ENCODE peak calls at places on chromosomes 4 and X, in seven cellular contexts. One of them, this sample, is unnamed.

GRCh38 chrX:57134702-57135101 is 2.5 kb downstream of the SPIN2A start:
- ATAC-seq in sciatic nerve: no peak
- ATAC-seq in naive thymus-derived CD4-positive, alpha-beta T cell: no peak
- ATAC-seq in activated naive CD4-positive, alpha-beta T cell treated with anti-CD3 and anti-CD28 coated beads, Interleukin-2, amount 50 U/mL, for 72 hours: no peak
- ATAC-seq in heart right ventricle: no peak
- ATAC-seq in mucosa of descending colon: peak
- ATAC-seq in upper lobe of left lung: no peak
- ATAC-seq in this sample: no peak

GRCh38 chr4:37666625-37667071 is 19.5 kb downstream of the RELL1 start:
- ATAC-seq in heart right ventricle: peak
- ATAC-seq in upper lobe of left lung: peak
- ATAC-seq in naive thymus-derived CD4-positive, alpha-beta T cell: peak
- ATAC-seq in activated naive CD4-positive, alpha-beta T cell treated with anti-CD3 and anti-CD28 coated beads, Interleukin-2, amount 50 U/mL, for 72 hours: peak
- ATAC-seq in mucosa of descending colon: peak
- ATAC-seq in sciatic nerve: peak
- ATAC-seq in this sample: no peak

GRCh38 chrX:137565318-137565904 is 516 bp upstream of the ZIC3 start:
- ATAC-seq in activated naive CD4-positive, alpha-beta T cell treated with anti-CD3 and anti-CD28 coated beads, Interleukin-2, amount 50 U/mL, for 72 hours: no peak
- ATAC-seq in naive thymus-derived CD4-positive, alpha-beta T cell: no peak
- ATAC-seq in upper lobe of left lung: no peak
- ATAC-seq in sciatic nerve: no peak
- ATAC-seq in mucosa of descending colon: no peak
- ATAC-seq in heart right ventricle: peak
- ATAC-seq in this sample: no peak

GRCh38 chrX:39819921-39820849 is 277.6 kb downstream of the BCOR start:
- ATAC-seq in activated naive CD4-positive, alpha-beta T cell treated with anti-CD3 and anti-CD28 coated beads, Interleukin-2, amount 50 U/mL, for 72 hours: no peak
- ATAC-seq in upper lobe of left lung: no peak
- ATAC-seq in heart right ventricle: peak
- ATAC-seq in mucosa of descending colon: no peak
- ATAC-seq in sciatic nerve: peak
- ATAC-seq in naive thymus-derived CD4-positive, alpha-beta T cell: no peak
- ATAC-seq in this sample: no peak

GRCh38 chrX:71606536-71607216 is 11.6 kb downstream of the CXCR3 start:
- ATAC-seq in upper lobe of left lung: no peak
- ATAC-seq in sciatic nerve: no peak
- ATAC-seq in mucosa of descending colon: peak
- ATAC-seq in heart right ventricle: no peak
- ATAC-seq in naive thymus-derived CD4-positive, alpha-beta T cell: peak
- ATAC-seq in activated naive CD4-positive, alpha-beta T cell treated with anti-CD3 and anti-CD28 coated beads, Interleukin-2, amount 50 U/mL, for 72 hours: peak
- ATAC-seq in this sample: no peak

GRCh38 chr4:37160653-37161052 is 83.9 kb upstream of the NWD2 start:
- ATAC-seq in naive thymus-derived CD4-positive, alpha-beta T cell: no peak
- ATAC-seq in mucosa of descending colon: no peak
- ATAC-seq in sciatic nerve: no peak
- ATAC-seq in heart right ventricle: no peak
- ATAC-seq in activated naive CD4-positive, alpha-beta T cell treated with anti-CD3 and anti-CD28 coated beads, Interleukin-2, amount 50 U/mL, for 72 hours: no peak
- ATAC-seq in upper lobe of left lung: no peak
- ATAC-seq in this sample: no peak

GRCh38 chr4:69753666-69754065 is 6.8 kb downstream of the SULT1B1 start:
- ATAC-seq in heart right ventricle: no peak
- ATAC-seq in activated naive CD4-positive, alpha-beta T cell treated with anti-CD3 and anti-CD28 coated beads, Interleukin-2, amount 50 U/mL, for 72 hours: no peak
- ATAC-seq in upper lobe of left lung: no peak
- ATAC-seq in naive thymus-derived CD4-positive, alpha-beta T cell: no peak
- ATAC-seq in mucosa of descending colon: no peak
- ATAC-seq in sciatic nerve: no peak
- ATAC-seq in this sample: no peak

GRCh38 chr4:166460769-166461550 is 587.9 kb downstream of the TLL1 start:
- ATAC-seq in naive thymus-derived CD4-positive, alpha-beta T cell: no peak
- ATAC-seq in activated naive CD4-positive, alpha-beta T cell treated with anti-CD3 and anti-CD28 coated beads, Interleukin-2, amount 50 U/mL, for 72 hours: no peak
- ATAC-seq in sciatic nerve: no peak
- ATAC-seq in mucosa of descending colon: no peak
- ATAC-seq in upper lobe of left lung: no peak
- ATAC-seq in heart right ventricle: no peak
- ATAC-seq in this sample: no peak

GRCh38 chr4:169652535-169652934 is 32.2 kb downstream of the CLCN3 start:
- ATAC-seq in upper lobe of left lung: no peak
- ATAC-seq in activated naive CD4-positive, alpha-beta T cell treated with anti-CD3 and anti-CD28 coated beads, Interleukin-2, amount 50 U/mL, for 72 hours: peak
- ATAC-seq in sciatic nerve: no peak
- ATAC-seq in mucosa of descending colon: no peak
- ATAC-seq in naive thymus-derived CD4-positive, alpha-beta T cell: no peak
- ATAC-seq in heart right ventricle: no peak
- ATAC-seq in this sample: no peak

GRCh38 chr4:120718979-120719566 is 203.5 kb downstream of the PRDM5 start:
- ATAC-seq in upper lobe of left lung: no peak
- ATAC-seq in sciatic nerve: peak
- ATAC-seq in mucosa of descending colon: peak
- ATAC-seq in heart right ventricle: peak
- ATAC-seq in activated naive CD4-positive, alpha-beta T cell treated with anti-CD3 and anti-CD28 coated beads, Interleukin-2, amount 50 U/mL, for 72 hours: peak
- ATAC-seq in naive thymus-derived CD4-positive, alpha-beta T cell: peak
- ATAC-seq in this sample: no peak

GRCh38 chrX:31449064-31449463 is 377.2 kb upstream of the FTHL17 start:
- ATAC-seq in naive thymus-derived CD4-positive, alpha-beta T cell: no peak
- ATAC-seq in activated naive CD4-positive, alpha-beta T cell treated with anti-CD3 and anti-CD28 coated beads, Interleukin-2, amount 50 U/mL, for 72 hours: no peak
- ATAC-seq in sciatic nerve: peak
- ATAC-seq in mucosa of descending colon: no peak
- ATAC-seq in heart right ventricle: no peak
- ATAC-seq in upper lobe of left lung: peak
- ATAC-seq in this sample: no peak

GRCh38 chrX:64976673-64977040 is 407 bp upstream of the ZC4H2 start:
- ATAC-seq in activated naive CD4-positive, alpha-beta T cell treated with anti-CD3 and anti-CD28 coated beads, Interleukin-2, amount 50 U/mL, for 72 hours: no peak
- ATAC-seq in naive thymus-derived CD4-positive, alpha-beta T cell: peak
- ATAC-seq in mucosa of descending colon: no peak
- ATAC-seq in heart right ventricle: no peak
- ATAC-seq in sciatic nerve: peak
- ATAC-seq in upper lobe of left lung: no peak
- ATAC-seq in this sample: peak

GRCh38 chr4:183155450-183156184 is 56.6 kb downstream of the WWC2 start:
- ATAC-seq in heart right ventricle: peak
- ATAC-seq in sciatic nerve: no peak
- ATAC-seq in activated naive CD4-positive, alpha-beta T cell treated with anti-CD3 and anti-CD28 coated beads, Interleukin-2, amount 50 U/mL, for 72 hours: no peak
- ATAC-seq in naive thymus-derived CD4-positive, alpha-beta T cell: no peak
- ATAC-seq in upper lobe of left lung: no peak
- ATAC-seq in mucosa of descending colon: no peak
- ATAC-seq in this sample: no peak

GRCh38 chrX:78322863-78323262 is 4.5 kb downstream of the CYSLTR1 start:
- ATAC-seq in activated naive CD4-positive, alpha-beta T cell treated with anti-CD3 and anti-CD28 coated beads, Interleukin-2, amount 50 U/mL, for 72 hours: peak
- ATAC-seq in heart right ventricle: no peak
- ATAC-seq in naive thymus-derived CD4-positive, alpha-beta T cell: peak
- ATAC-seq in upper lobe of left lung: no peak
- ATAC-seq in sciatic nerve: no peak
- ATAC-seq in mucosa of descending colon: peak
- ATAC-seq in this sample: no peak

GRCh38 chr4:89295415-89295927 is 12.1 kb downstream of the GPRIN3 start:
- ATAC-seq in naive thymus-derived CD4-positive, alpha-beta T cell: no peak
- ATAC-seq in mucosa of descending colon: no peak
- ATAC-seq in activated naive CD4-positive, alpha-beta T cell treated with anti-CD3 and anti-CD28 coated beads, Interleukin-2, amount 50 U/mL, for 72 hours: peak
- ATAC-seq in upper lobe of left lung: no peak
- ATAC-seq in heart right ventricle: no peak
- ATAC-seq in sciatic nerve: no peak
- ATAC-seq in this sample: no peak

GRCh38 chr4:39458505-39459300 is at the start of the genes LIAS and RPL9:
- ATAC-seq in naive thymus-derived CD4-positive, alpha-beta T cell: peak
- ATAC-seq in mucosa of descending colon: peak
- ATAC-seq in heart right ventricle: peak
- ATAC-seq in sciatic nerve: peak
- ATAC-seq in activated naive CD4-positive, alpha-beta T cell treated with anti-CD3 and anti-CD28 coated beads, Interleukin-2, amount 50 U/mL, for 72 hours: peak
- ATAC-seq in upper lobe of left lung: peak
- ATAC-seq in this sample: peak

GRCh38 chr4:182163180-182163579 is 80.0 kb upstream of the TENM3 start:
- ATAC-seq in activated naive CD4-positive, alpha-beta T cell treated with anti-CD3 and anti-CD28 coated beads, Interleukin-2, amount 50 U/mL, for 72 hours: no peak
- ATAC-seq in sciatic nerve: no peak
- ATAC-seq in heart right ventricle: no peak
- ATAC-seq in naive thymus-derived CD4-positive, alpha-beta T cell: no peak
- ATAC-seq in upper lobe of left lung: no peak
- ATAC-seq in mucosa of descending colon: no peak
- ATAC-seq in this sample: no peak

GRCh38 chr4:5893013-5893580 is at the start of gene CRMP1:
- ATAC-seq in naive thymus-derived CD4-positive, alpha-beta T cell: no peak
- ATAC-seq in activated naive CD4-positive, alpha-beta T cell treated with anti-CD3 and anti-CD28 coated beads, Interleukin-2, amount 50 U/mL, for 72 hours: no peak
- ATAC-seq in mucosa of descending colon: peak
- ATAC-seq in upper lobe of left lung: no peak
- ATAC-seq in heart right ventricle: peak
- ATAC-seq in sciatic nerve: no peak
- ATAC-seq in this sample: peak

GRCh38 chr4:113990886-113991285 is 11.4 kb upstream of the ARSJ start:
- ATAC-seq in heart right ventricle: no peak
- ATAC-seq in activated naive CD4-positive, alpha-beta T cell treated with anti-CD3 and anti-CD28 coated beads, Interleukin-2, amount 50 U/mL, for 72 hours: no peak
- ATAC-seq in mucosa of descending colon: no peak
- ATAC-seq in sciatic nerve: no peak
- ATAC-seq in naive thymus-derived CD4-positive, alpha-beta T cell: no peak
- ATAC-seq in upper lobe of left lung: no peak
- ATAC-seq in this sample: peak